ENCODE peak calls at places on chromosomes 5 and 9, in four cellular contexts. One of them, this sample, is unnamed.

GRCh38 chr5:56326116-56326515 is 93.0 kb upstream of the ANKRD55 start:
- DNase-seq in K562: peak; percentile 14
- DNase-seq in GM12878: no peak
- DNase-seq in HepG2: no peak
- DNase-seq in this sample: no peak

GRCh38 chr5:61329729-61330128 is 2.3 kb upstream of the ZSWIM6 start:
- DNase-seq in K562: peak; percentile 17
- DNase-seq in GM12878: no peak
- DNase-seq in HepG2: peak; percentile 17
- DNase-seq in this sample: no peak

GRCh38 chr5:93584531-93585053 is 1.6 kb downstream of the NR2F1 start:
- DNase-seq in K562: no peak
- DNase-seq in GM12878: no peak
- DNase-seq in HepG2: no peak
- DNase-seq in this sample: no peak

GRCh38 chr5:1763548-1763911 is 36.1 kb downstream of the MRPL36 start:
- DNase-seq in K562: peak; percentile 67
- DNase-seq in GM12878: no peak
- DNase-seq in HepG2: peak; percentile 43
- DNase-seq in this sample: peak; percentile 38

GRCh38 chr9:129731477-129732085 is 21.3 kb downstream of the PTGES start:
- DNase-seq in K562: no peak
- DNase-seq in GM12878: no peak
- DNase-seq in HepG2: no peak
- DNase-seq in this sample: no peak

GRCh38 chr9:115369322-115369957 is 251.5 kb upstream of the TNC start:
- DNase-seq in K562: no peak
- DNase-seq in GM12878: no peak
- DNase-seq in HepG2: no peak
- DNase-seq in this sample: no peak

GRCh38 chr9:87531370-87532295 is 34.0 kb downstream of the DAPK1 start:
- DNase-seq in K562: no peak
- DNase-seq in GM12878: no peak
- DNase-seq in HepG2: no peak
- DNase-seq in this sample: no peak

GRCh38 chr5:88883566-88884434 is 816 bp upstream of the MEF2C start:
- DNase-seq in K562: peak; percentile 77
- DNase-seq in GM12878: no peak
- DNase-seq in HepG2: no peak
- DNase-seq in this sample: peak; percentile 50

GRCh38 chr9:136306691-136307208 is 2.9 kb upstream of the CCDC187 start:
- DNase-seq in K562: peak; percentile 47
- DNase-seq in GM12878: no peak
- DNase-seq in HepG2: no peak
- DNase-seq in this sample: no peak

GRCh38 chr5:98110270-98110669 is 663.2 kb upstream of the RGMB start:
- DNase-seq in K562: no peak
- DNase-seq in GM12878: no peak
- DNase-seq in HepG2: no peak
- DNase-seq in this sample: no peak

GRCh38 chr5:55350754-55351153 is 43.0 kb downstream of the MTREX start:
- DNase-seq in K562: no peak
- DNase-seq in GM12878: no peak
- DNase-seq in HepG2: no peak
- DNase-seq in this sample: no peak

GRCh38 chr5:151245820-151246219 is 7.2 kb upstream of the GM2A start:
- DNase-seq in K562: no peak
- DNase-seq in GM12878: no peak
- DNase-seq in HepG2: no peak
- DNase-seq in this sample: no peak

GRCh38 chr9:107638922-107639321 is 149.4 kb upstream of the KLF4 start:
- DNase-seq in K562: no peak
- DNase-seq in GM12878: no peak
- DNase-seq in HepG2: no peak
- DNase-seq in this sample: no peak

GRCh38 chr5:150357326-150358260 is at the start of gene TCOF1:
- DNase-seq in K562: peak; percentile 98
- DNase-seq in GM12878: peak; percentile 78
- DNase-seq in HepG2: peak; percentile 90
- DNase-seq in this sample: peak; percentile 88

GRCh38 chr9:78035369-78035993 is 3.9 kb upstream of the GNAQ start:
- DNase-seq in K562: peak; percentile 80
- DNase-seq in GM12878: peak; percentile 7
- DNase-seq in HepG2: peak; percentile 69
- DNase-seq in this sample: peak; percentile 65

GRCh38 chr5:72920690-72921089 is 35.2 kb upstream of the FCHO2 start:
- DNase-seq in K562: peak; percentile 37
- DNase-seq in GM12878: no peak
- DNase-seq in HepG2: no peak
- DNase-seq in this sample: peak; percentile 26

GRCh38 chr5:472656-473343 is 29.8 kb downstream of the EXOC3 start:
- DNase-seq in K562: peak; percentile 91
- DNase-seq in GM12878: no peak
- DNase-seq in HepG2: peak; percentile 52
- DNase-seq in this sample: peak; percentile 54

GRCh38 chr5:138975098-138975847 is 100.1 kb upstream of the LRRTM2 start:
- DNase-seq in K562: peak; percentile 73
- DNase-seq in GM12878: no peak
- DNase-seq in HepG2: no peak
- DNase-seq in this sample: no peak

GRCh38 chr9:100063185-100063584 is 35.6 kb downstream of the ERP44 start:
- DNase-seq in K562: no peak
- DNase-seq in GM12878: no peak
- DNase-seq in HepG2: no peak
- DNase-seq in this sample: no peak
- H3K9ac ChIP-seq in K562: no peak overlapping the region
- H3K9ac ChIP-seq in GM12878: no peak overlapping the region
- H3K9ac ChIP-seq in HepG2: no peak overlapping the region
- H3K9ac ChIP-seq in this sample: no peak overlapping the region

DNA sequence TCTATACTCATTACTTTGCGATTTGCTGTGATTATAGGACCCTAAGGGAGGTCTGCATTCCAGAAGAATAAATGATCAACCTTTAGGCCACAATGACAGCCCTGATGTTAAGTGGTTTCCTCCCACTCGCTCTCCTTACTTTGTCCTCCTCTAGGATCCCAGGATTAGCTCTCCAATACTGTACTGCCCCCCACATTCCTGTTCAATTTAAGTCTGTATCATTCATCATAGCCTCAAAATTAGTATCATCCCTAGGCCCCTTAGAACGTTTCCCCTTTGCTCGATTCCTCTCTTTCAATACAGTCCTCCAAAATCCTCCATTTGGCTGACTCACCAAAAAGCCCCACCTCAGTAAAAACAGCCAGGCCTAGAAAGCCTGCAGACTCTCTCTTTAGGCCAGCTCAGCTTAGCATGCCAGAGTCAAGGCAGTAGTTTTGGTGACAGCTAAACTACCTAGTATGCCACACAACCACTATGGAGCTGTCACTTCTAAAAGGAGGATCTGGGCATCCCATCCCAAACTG is 24.4 kb downstream of the RNF145 start:
- DNase-seq in K562: no peak
- DNase-seq in GM12878: no peak
- DNase-seq in HepG2: no peak
- DNase-seq in this sample: no peak
- TF ChIP-seq SRF in K562: no peak
- TF ChIP-seq SRF in GM12878: no peak
- TF ChIP-seq SRF in HepG2: no peak
- TF ChIP-seq SRF in this sample: no peak

GRCh38 chr5:103562453-103563157 is at the start of gene NUDT12:
- DNase-seq in K562: peak; percentile 82
- DNase-seq in GM12878: peak; percentile 42
- DNase-seq in HepG2: peak; percentile 39
- DNase-seq in this sample: peak; percentile 69
- H3K9ac ChIP-seq in K562: peak within 1 kb of the TSS; percentile 77
- H3K9ac ChIP-seq in GM12878: peak within 1 kb of the TSS; percentile 51
- H3K9ac ChIP-seq in HepG2: peak within 1 kb of the TSS; percentile 64
- H3K9ac ChIP-seq in this sample: peak within 1 kb of the TSS; percentile 83

GRCh38 chr9:121662359-121662758 is 10.9 kb downstream of the DAB2IP start:
- DNase-seq in K562: no peak
- DNase-seq in GM12878: no peak
- DNase-seq in HepG2: no peak
- DNase-seq in this sample: no peak

GRCh38 chr9:121660876-121661275 is 9.4 kb downstream of the DAB2IP start:
- DNase-seq in K562: no peak
- DNase-seq in GM12878: no peak
- DNase-seq in HepG2: no peak
- DNase-seq in this sample: no peak

GRCh38 chr9:121662896-121663580 is 11.6 kb downstream of the DAB2IP start:
- DNase-seq in K562: no peak
- DNase-seq in GM12878: no peak
- DNase-seq in HepG2: no peak
- DNase-seq in this sample: no peak

GRCh38 chr9:121660367-121660766 is 8.9 kb downstream of the DAB2IP start:
- DNase-seq in K562: no peak
- DNase-seq in GM12878: no peak
- DNase-seq in HepG2: no peak
- DNase-seq in this sample: no peak

GRCh38 chr9:121661328-121661727 is 9.9 kb downstream of the DAB2IP start:
- DNase-seq in K562: no peak
- DNase-seq in GM12878: no peak
- DNase-seq in HepG2: no peak
- DNase-seq in this sample: no peak
- TF ChIP-seq SRF in K562: no peak
- TF ChIP-seq SRF in GM12878: no peak
- TF ChIP-seq SRF in HepG2: no peak
- TF ChIP-seq SRF in this sample: no peak

GRCh38 chr9:127730262-127730661 is 4.8 kb downstream of the TOR2A start:
- DNase-seq in K562: no peak
- DNase-seq in GM12878: no peak
- DNase-seq in HepG2: no peak
- DNase-seq in this sample: no peak

GRCh38 chr9:127730799-127731410 is 4.2 kb downstream of the TOR2A start:
- DNase-seq in K562: no peak
- DNase-seq in GM12878: no peak
- DNase-seq in HepG2: no peak
- DNase-seq in this sample: no peak

GRCh38 chr9:127729522-127730256 is 5.4 kb downstream of the TOR2A start:
- DNase-seq in K562: no peak
- DNase-seq in GM12878: no peak
- DNase-seq in HepG2: peak; percentile 29
- DNase-seq in this sample: no peak

GRCh38 chr9:127726871-127727270 is 8.2 kb downstream of the TOR2A start:
- DNase-seq in K562: no peak
- DNase-seq in GM12878: no peak
- DNase-seq in HepG2: no peak
- DNase-seq in this sample: no peak

DNA sequence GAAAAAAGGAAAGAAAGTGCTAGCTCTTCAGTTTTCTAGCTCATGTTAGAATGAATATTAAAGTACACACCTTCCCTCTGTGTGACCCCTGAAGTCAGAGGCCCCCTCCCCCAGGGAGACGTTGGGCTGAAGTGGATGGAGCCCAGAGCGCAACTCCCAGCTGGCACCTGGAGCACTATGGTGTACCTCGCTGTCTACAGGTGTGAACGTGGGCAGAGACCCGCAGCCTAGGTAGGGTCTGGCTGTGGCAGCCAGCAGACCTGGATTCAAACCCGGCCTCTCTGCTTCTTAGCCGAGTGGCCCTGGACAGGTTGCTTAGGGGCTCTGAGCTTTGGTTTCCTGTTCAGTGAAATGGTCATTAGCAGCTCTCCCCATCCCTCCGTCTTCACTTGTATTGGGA is 6.3 kb downstream of the TOR2A start:
- DNase-seq in K562: no peak
- DNase-seq in GM12878: no peak
- DNase-seq in HepG2: no peak
- DNase-seq in this sample: no peak
- H3K9ac ChIP-seq in K562: no peak overlapping the region
- H3K9ac ChIP-seq in GM12878: no peak overlapping the region
- H3K9ac ChIP-seq in HepG2: no peak overlapping the region
- H3K9ac ChIP-seq in this sample: no peak overlapping the region

DNA sequence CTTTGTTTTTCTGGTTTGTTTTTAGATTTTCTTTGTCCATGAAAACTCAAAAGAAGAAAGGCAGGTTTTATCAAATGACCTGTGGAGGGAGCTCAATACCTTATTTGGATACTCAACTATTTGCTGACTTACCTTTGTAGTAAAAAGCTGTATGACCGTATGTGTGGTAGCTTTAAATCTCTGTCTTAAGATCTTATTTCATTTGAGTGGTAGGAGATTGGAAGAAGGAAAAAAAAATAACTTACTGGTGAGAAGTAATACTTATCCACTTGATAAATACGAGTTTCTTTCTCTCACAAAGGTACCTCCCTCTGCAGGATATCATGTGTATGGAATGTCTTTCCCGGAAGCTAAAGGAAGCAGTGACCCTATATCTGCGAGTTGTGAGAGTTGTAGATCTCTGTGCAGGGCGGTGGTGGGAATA is 15.0 kb downstream of the FBXO38 start:
- DNase-seq in K562: no peak
- DNase-seq in GM12878: no peak
- DNase-seq in HepG2: peak; percentile 9
- DNase-seq in this sample: no peak
- TF ChIP-seq SRF in K562: no peak
- TF ChIP-seq SRF in GM12878: no peak
- TF ChIP-seq SRF in HepG2: no peak
- TF ChIP-seq SRF in this sample: no peak

GRCh38 chr5:147455321-147455720 is 54.5 kb downstream of the DPYSL3 start:
- DNase-seq in K562: no peak
- DNase-seq in GM12878: no peak
- DNase-seq in HepG2: no peak
- DNase-seq in this sample: no peak
- H3K9ac ChIP-seq in K562: no peak overlapping the region
- H3K9ac ChIP-seq in GM12878: no peak overlapping the region
- H3K9ac ChIP-seq in HepG2: no peak overlapping the region
- H3K9ac ChIP-seq in this sample: no peak overlapping the region

DNA sequence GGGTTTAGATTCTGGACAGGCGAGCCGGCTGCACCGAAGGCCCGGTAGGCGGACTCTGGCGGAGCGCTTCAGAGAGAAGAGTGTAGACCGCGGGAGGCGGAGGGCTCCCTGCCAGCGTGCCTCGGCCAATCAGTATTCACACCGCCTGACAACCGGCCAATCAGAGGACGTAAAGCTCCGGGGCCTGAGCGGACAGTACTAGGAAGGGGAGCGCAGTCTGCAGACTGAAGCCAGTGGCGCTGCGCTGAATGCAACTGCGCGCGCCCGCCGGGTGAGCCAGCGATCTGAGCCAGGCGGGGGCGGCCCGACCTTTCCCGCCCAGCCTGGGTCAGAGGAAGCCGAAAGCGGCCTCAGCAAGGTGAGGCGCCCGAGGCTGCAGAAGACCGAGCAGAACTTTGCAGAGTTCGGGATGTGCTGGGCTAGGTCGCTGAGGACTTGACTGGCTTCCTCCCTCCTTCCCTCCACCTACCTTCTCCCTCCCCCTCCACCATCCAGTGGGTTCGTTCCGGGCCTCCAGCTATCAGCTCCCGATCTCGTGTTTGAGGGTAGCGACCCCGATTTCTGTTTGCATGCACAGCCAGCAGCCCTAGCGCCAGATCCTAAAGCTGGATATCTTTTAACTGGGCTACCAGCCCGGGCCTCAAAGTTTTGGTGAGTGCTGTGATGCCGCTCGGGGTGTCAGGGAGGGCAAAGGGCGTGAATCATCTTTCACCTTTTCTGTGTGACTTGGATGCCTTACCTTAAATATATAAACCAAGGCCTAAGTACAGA is at the start of gene DMRT2:
- DNase-seq in K562: peak; percentile 23
- DNase-seq in GM12878: no peak
- DNase-seq in HepG2: peak; percentile 51
- DNase-seq in this sample: peak; percentile 0
- TF ChIP-seq SRF in K562: no peak
- TF ChIP-seq SRF in GM12878: no peak
- TF ChIP-seq SRF in HepG2: no peak
- TF ChIP-seq SRF in this sample: no peak